ENCODE peak calls at places on chromosomes 16 and 17, in four cellular contexts. Y, A, L and C are unnamed samples.

GRCh38 chr17:35596530-35597233 is 9.6 kb downstream of the AP2B1 start:
- DNase-seq in L (no peak), A (no peak), Y (no peak), C (no peak)

GRCh38 chr17:68356520-68356919 is 65.2 kb downstream of the ARSG start:
- DNase-seq in L (peak), A (no peak), Y (peak), C (no peak)

GRCh38 chr16:84091460-84091859 is 25.3 kb downstream of the MBTPS1 start:
- DNase-seq in L (no peak), Y (no peak), A (peak), C (no peak)

GRCh38 chr16:81632392-81633146 is 146.5 kb upstream of the PLCG2 start:
- DNase-seq in Y (peak), L (no peak), A (peak), C (no peak)

GRCh38 chr16:89805136-89805905 is 11.1 kb downstream of the FANCA start:
- DNase-seq in Y (no peak), A (no peak), L (no peak), C (no peak)

GRCh38 chr17:39352986-39353385 is 48.4 kb downstream of the FBXL20 start:
- DNase-seq in L (no peak), A (no peak), Y (no peak), C (no peak)

GRCh38 chr17:66405836-66406679 is 103.6 kb downstream of the PRKCA start:
- DNase-seq in A (no peak), L (no peak), Y (peak), C (no peak)

GRCh38 chr16:15493416-15494181 is 59.2 kb downstream of the BMERB1 start:
- DNase-seq in L (no peak), A (no peak), Y (no peak), C (no peak)

GRCh38 chr17:47652570-47652969 is 2.9 kb downstream of the KPNB1 start:
- DNase-seq in Y (no peak), A (no peak), L (no peak), C (no peak)

GRCh38 chr17:40857535-40857934 is 9.5 kb downstream of the KRT12 start:
- DNase-seq in A (no peak), L (no peak), Y (no peak), C (no peak)

GRCh38 chr17:9271989-9272388 is 250.7 kb downstream of the NTN1 start:
- DNase-seq in A (no peak), Y (no peak), L (no peak), C (no peak)

DNA sequence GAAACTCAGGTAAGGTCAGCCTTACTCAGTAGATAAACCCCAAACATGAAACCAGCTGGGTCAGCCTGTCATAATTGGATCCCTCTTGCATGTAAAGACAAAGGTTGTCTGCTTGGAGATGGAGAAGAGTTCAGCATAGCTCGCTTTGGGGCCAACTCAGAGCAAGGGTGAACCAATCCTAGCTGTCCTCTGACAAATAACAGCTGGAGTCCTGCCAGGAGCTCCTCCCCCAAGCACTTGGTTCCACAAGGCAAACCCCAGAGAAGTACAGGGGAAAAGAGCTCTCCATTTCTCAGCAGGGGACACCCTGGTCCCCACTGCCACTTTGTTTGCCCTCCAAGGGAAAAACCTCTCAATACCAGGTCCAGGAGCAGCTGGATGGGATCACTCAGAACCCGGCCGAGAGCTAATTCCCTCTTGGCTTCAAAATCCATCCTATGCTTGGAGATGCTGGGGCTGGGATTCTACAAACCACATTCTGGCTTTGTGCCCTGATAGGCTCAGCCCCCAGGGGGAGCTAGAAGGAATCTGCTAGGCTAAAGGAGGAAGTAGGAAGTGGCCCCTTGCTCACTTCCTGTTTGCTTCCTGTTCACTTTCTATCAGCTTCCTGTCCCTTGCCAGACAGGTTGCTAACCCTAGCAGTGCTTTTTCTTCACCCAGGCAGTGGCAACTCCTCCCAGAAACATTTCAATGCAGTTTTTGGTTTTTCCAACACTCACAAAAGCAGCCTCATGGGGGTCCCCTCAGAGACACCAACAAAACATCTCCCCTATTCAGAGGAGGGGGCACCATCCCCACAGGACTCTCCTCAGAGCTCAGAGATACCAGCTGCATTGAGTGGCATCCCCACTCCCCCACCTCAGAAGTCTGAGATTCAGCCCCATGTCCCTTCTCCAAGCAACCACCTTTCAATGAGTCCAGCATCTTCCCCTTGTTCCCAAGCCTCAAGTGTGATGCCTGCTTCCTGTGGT is 30.7 kb downstream of the CDRT4 start:
- DNase-seq in A (peak), L (no peak), Y (peak), C (no peak)
- TF ChIP-seq POLR2AphosphoS5 in A (no peak), L (no peak), Y (no peak), C (no peak)

GRCh38 chr17:304461-304860 is 48.1 kb downstream of the RPH3AL start:
- DNase-seq in A (no peak), L (no peak), Y (no peak), C (no peak)
- TF ChIP-seq SPI1 in A (no peak), L (no peak), Y (no peak), C (no peak)

GRCh38 chr16:29714972-29715371 is 30.8 kb downstream of the C16orf54 start:
- DNase-seq in Y (no peak), A (no peak), L (no peak), C (no peak)

GRCh38 chr16:29720703-29721102 is 25.1 kb downstream of the C16orf54 start:
- DNase-seq in Y (peak), A (no peak), L (no peak), C (no peak)

GRCh38 chr16:29714396-29714795 is 31.4 kb downstream of the C16orf54 start:
- DNase-seq in L (no peak), A (no peak), Y (no peak), C (no peak)

GRCh38 chr16:29719063-29719462 is 26.7 kb downstream of the C16orf54 start:
- DNase-seq in A (no peak), L (no peak), Y (no peak), C (no peak)

GRCh38 chr16:29717113-29717512 is 28.7 kb downstream of the C16orf54 start:
- DNase-seq in Y (no peak), L (no peak), A (no peak), C (no peak)
- TF ChIP-seq POLR2AphosphoS5 in Y (no peak), L (no peak), A (no peak), C (no peak)

GRCh38 chr17:83185023-83186002 is 105.9 kb downstream of the METRNL start:
- DNase-seq in Y (no peak), L (no peak), A (no peak), C (no peak)

GRCh38 chr17:83189013-83189672 is 109.7 kb downstream of the METRNL start:
- DNase-seq in L (no peak), A (no peak), Y (no peak), C (no peak)

GRCh38 chr17:83187782-83188311 is 108.4 kb downstream of the METRNL start:
- DNase-seq in Y (no peak), L (no peak), A (no peak), C (no peak)

GRCh38 chr17:83186226-83186625 is 106.8 kb downstream of the METRNL start:
- DNase-seq in Y (no peak), A (peak), L (no peak), C (no peak)

GRCh38 chr17:83186751-83187421 is 107.5 kb downstream of the METRNL start:
- DNase-seq in L (no peak), A (no peak), Y (no peak), C (no peak)
- TF ChIP-seq SPI1 in L (no peak), A (no peak), Y (no peak), C (no peak)

GRCh38 chr16:77183137-77183536 is 7.9 kb upstream of the MON1B start:
- DNase-seq in L (no peak), Y (no peak), A (no peak), C (no peak)
- TF ChIP-seq POLR2AphosphoS5 in L (no peak), Y (no peak), A (no peak), C (no peak)

GRCh38 chr17:43767053-43767712 is 8.6 kb upstream of the SOST start:
- DNase-seq in A (no peak), L (no peak), Y (no peak), C (no peak)

GRCh38 chr17:43768943-43769342 is 9.8 kb downstream of the DUSP3 start:
- DNase-seq in Y (no peak), A (no peak), L (no peak), C (no peak)

GRCh38 chr17:43767713-43768059 is 9.1 kb upstream of the SOST start:
- DNase-seq in Y (no peak), A (no peak), L (no peak), C (no peak)

GRCh38 chr17:43769426-43769825 is 9.4 kb downstream of the DUSP3 start:
- DNase-seq in Y (no peak), L (no peak), A (no peak), C (no peak)

GRCh38 chr17:43768382-43768781 is 9.8 kb upstream of the SOST start:
- DNase-seq in Y (peak), A (peak), L (no peak), C (peak)
- TF ChIP-seq SPI1 in Y (peak), A (no peak), L (peak), C (peak)

GRCh38 chr17:53619025-53619424 is 203.7 kb upstream of the KIF2B start:
- DNase-seq in A (peak), L (no peak), Y (no peak), C (no peak)
- TF ChIP-seq POLR2AphosphoS5 in A (no peak), L (no peak), Y (no peak), C (no peak)